ENCODE peak calls at places on chromosomes 4 and X, in four cellular contexts. S is GM20000; K is NCI-H2029 treated with DMSO at 0.1 percent for 48 hours; C is effector CD4-positive, alpha-beta T cell. O is an unnamed sample.

GRCh38 chrX:48911407-48912182 is at the start of gene SLC35A2:
- DNase-seq in S (peak; percentile 71), K (peak; percentile 62), C (peak; percentile 84), O (peak; percentile 79)

GRCh38 chr4:177163532-177163931 is 146.1 kb upstream of the NEIL3 start:
- DNase-seq in S (no peak), K (no peak), C (no peak), O (no peak)

GRCh38 chrX:154900323-154900722 is 14.2 kb downstream of the F8A1 start:
- DNase-seq in S (no peak), K (no peak), C (no peak), O (no peak)

GRCh38 chrX:96591418-96591817 is 93.2 kb upstream of the DIAPH2 start:
- DNase-seq in S (no peak), K (no peak), C (no peak), O (no peak)

GRCh38 chr4:116881077-116881476 is 204.3 kb downstream of the TRAM1L1 start:
- DNase-seq in S (no peak), K (no peak), C (no peak), O (no peak)

GRCh38 chr4:7398104-7398423 is 36.7 kb downstream of the PSAPL1 start:
- DNase-seq in S (no peak), K (peak; percentile 87), C (no peak), O (no peak)

GRCh38 chr4:16136771-16137170 is 52.9 kb upstream of the PROM1 start:
- DNase-seq in S (no peak), K (peak; percentile 32), C (no peak), O (no peak)

GRCh38 chr4:87129681-87130080 is 90.7 kb downstream of the KLHL8 start:
- DNase-seq in S (no peak), K (no peak), C (no peak), O (no peak)